ENCODE peak calls at places on chromosome 19, in five cellular contexts. One of them, this sample, is unnamed.

GRCh38 chr19:30044273-30045259 is 102.5 kb downstream of the URI1 start:
- DNase-seq in H7: no peak
- DNase-seq in hepatocyte: no peak
- DNase-seq in heart left ventricle: no peak
- DNase-seq in cardiac muscle cell: no peak
- DNase-seq in this sample: no peak

GRCh38 chr19:799076-799881 is 2.0 kb downstream of the PTBP1 start:
- DNase-seq in cardiac muscle cell: peak; percentile 59
- DNase-seq in hepatocyte: no peak
- DNase-seq in H7: peak; percentile 86
- DNase-seq in heart left ventricle: peak; percentile 21
- DNase-seq in this sample: peak; percentile 65

GRCh38 chr19:55249841-55250240 is 9.0 kb downstream of the PPP6R1 start:
- DNase-seq in hepatocyte: no peak
- DNase-seq in H7: no peak
- DNase-seq in cardiac muscle cell: no peak
- DNase-seq in heart left ventricle: no peak
- DNase-seq in this sample: no peak

GRCh38 chr19:35077411-35078223 is 36.1 kb downstream of the HPN start:
- DNase-seq in cardiac muscle cell: no peak
- DNase-seq in hepatocyte: no peak
- DNase-seq in H7: no peak
- DNase-seq in heart left ventricle: no peak
- DNase-seq in this sample: no peak

GRCh38 chr19:28841531-28841930 is 371.4 kb downstream of the UQCRFS1 start:
- DNase-seq in hepatocyte: no peak
- DNase-seq in H7: no peak
- DNase-seq in cardiac muscle cell: no peak
- DNase-seq in heart left ventricle: no peak
- DNase-seq in this sample: no peak

GRCh38 chr19:14363203-14364097 is 17.8 kb upstream of the ADGRE5 start:
- DNase-seq in hepatocyte: peak; percentile 69
- DNase-seq in H7: peak; percentile 87
- DNase-seq in heart left ventricle: peak; percentile 90
- DNase-seq in cardiac muscle cell: peak; percentile 52
- DNase-seq in this sample: peak; percentile 74

GRCh38 chr19:47613165-47614146 is 4.5 kb downstream of the BICRA start:
- DNase-seq in hepatocyte: peak; percentile 61
- DNase-seq in H7: peak; percentile 79
- DNase-seq in cardiac muscle cell: peak; percentile 60
- DNase-seq in heart left ventricle: no peak
- DNase-seq in this sample: peak; percentile 83

GRCh38 chr19:42561512-42561911 is 33.2 kb downstream of the CEACAM8 start:
- DNase-seq in cardiac muscle cell: no peak
- DNase-seq in heart left ventricle: no peak
- DNase-seq in hepatocyte: no peak
- DNase-seq in H7: no peak
- DNase-seq in this sample: no peak

GRCh38 chr19:35417713-35418534 is 30.1 kb upstream of the FFAR2 start:
- DNase-seq in heart left ventricle: no peak
- DNase-seq in cardiac muscle cell: no peak
- DNase-seq in hepatocyte: no peak
- DNase-seq in H7: no peak
- DNase-seq in this sample: no peak

GRCh38 chr19:52453324-52454094 is at the start of gene ZNF578:
- DNase-seq in cardiac muscle cell: peak; percentile 81
- DNase-seq in hepatocyte: no peak
- DNase-seq in H7: peak; percentile 17
- DNase-seq in heart left ventricle: peak; percentile 88
- DNase-seq in this sample: peak; percentile 82

GRCh38 chr19:33422369-33423180 is 49.1 kb downstream of the CEBPG start:
- DNase-seq in hepatocyte: no peak
- DNase-seq in heart left ventricle: no peak
- DNase-seq in H7: no peak
- DNase-seq in cardiac muscle cell: no peak
- DNase-seq in this sample: no peak

GRCh38 chr19:29681422-29682235 is 16.4 kb downstream of the PLEKHF1 start:
- DNase-seq in heart left ventricle: no peak
- DNase-seq in cardiac muscle cell: no peak
- DNase-seq in hepatocyte: no peak
- DNase-seq in H7: peak; percentile 34
- DNase-seq in this sample: peak; percentile 83

GRCh38 chr19:13463296-13463695 is 43.0 kb downstream of the CACNA1A start:
- DNase-seq in heart left ventricle: no peak
- DNase-seq in cardiac muscle cell: peak; percentile 82
- DNase-seq in hepatocyte: peak; percentile 22
- DNase-seq in H7: peak; percentile 83
- DNase-seq in this sample: peak; percentile 13

GRCh38 chr19:13843104-13843921 is 33.6 kb upstream of the NANOS3 start:
- DNase-seq in cardiac muscle cell: peak; percentile 42
- DNase-seq in H7: peak; percentile 83
- DNase-seq in heart left ventricle: peak; percentile 77
- DNase-seq in hepatocyte: peak; percentile 88
- DNase-seq in this sample: peak; percentile 50

GRCh38 chr19:30212574-30212973 is 159.6 kb upstream of the ZNF536 start:
- DNase-seq in heart left ventricle: no peak
- DNase-seq in H7: no peak
- DNase-seq in cardiac muscle cell: no peak
- DNase-seq in hepatocyte: no peak
- DNase-seq in this sample: no peak

GRCh38 chr19:33785795-33786194 is 10.9 kb upstream of the KCTD15 start:
- DNase-seq in H7: no peak
- DNase-seq in heart left ventricle: no peak
- DNase-seq in hepatocyte: no peak
- DNase-seq in cardiac muscle cell: no peak
- DNase-seq in this sample: peak; percentile 36

GRCh38 chr19:688992-689391 is 6.3 kb downstream of the PRSS57 start:
- DNase-seq in H7: no peak
- DNase-seq in cardiac muscle cell: no peak
- DNase-seq in hepatocyte: no peak
- DNase-seq in heart left ventricle: no peak
- DNase-seq in this sample: no peak

GRCh38 chr19:18659281-18660050 is 22.6 kb downstream of the KLHL26 start:
- DNase-seq in hepatocyte: no peak
- DNase-seq in H7: peak; percentile 70
- DNase-seq in heart left ventricle: peak; percentile 76
- DNase-seq in cardiac muscle cell: no peak
- DNase-seq in this sample: peak; percentile 58

GRCh38 chr19:12786149-12786870 is 5.0 kb upstream of the JUNB start:
- DNase-seq in H7: peak; percentile 61
- DNase-seq in cardiac muscle cell: no peak
- DNase-seq in hepatocyte: no peak
- DNase-seq in heart left ventricle: peak; percentile 70
- DNase-seq in this sample: no peak

GRCh38 chr19:3491396-3492119 is 8.3 kb upstream of the SMIM44 start:
- DNase-seq in hepatocyte: no peak
- DNase-seq in heart left ventricle: no peak
- DNase-seq in H7: no peak
- DNase-seq in cardiac muscle cell: no peak
- DNase-seq in this sample: no peak

GRCh38 chr19:6693056-6693471 is 23.1 kb upstream of the TNFSF14 start:
- DNase-seq in hepatocyte: no peak
- DNase-seq in H7: peak; percentile 80
- DNase-seq in cardiac muscle cell: no peak
- DNase-seq in heart left ventricle: no peak
- DNase-seq in this sample: no peak

GRCh38 chr19:38004505-38005223 is 97.7 kb downstream of the SIPA1L3 start:
- DNase-seq in heart left ventricle: peak; percentile 85
- DNase-seq in hepatocyte: peak; percentile 89
- DNase-seq in cardiac muscle cell: peak; percentile 84
- DNase-seq in H7: peak; percentile 91
- DNase-seq in this sample: peak; percentile 98

GRCh38 chr19:48745208-48745995 is 1.3 kb downstream of the IZUMO1 start:
- DNase-seq in hepatocyte: peak; percentile 68
- DNase-seq in heart left ventricle: peak; percentile 61
- DNase-seq in cardiac muscle cell: peak; percentile 68
- DNase-seq in H7: peak; percentile 82
- DNase-seq in this sample: peak; percentile 54

GRCh38 chr19:34254552-34255432 is at the start of gene GARRE1:
- DNase-seq in cardiac muscle cell: peak; percentile 70
- DNase-seq in heart left ventricle: peak; percentile 68
- DNase-seq in hepatocyte: peak; percentile 75
- DNase-seq in H7: peak; percentile 86
- DNase-seq in this sample: no peak

GRCh38 chr19:55695511-55696290 is 20.7 kb downstream of the EPN1 start:
- DNase-seq in heart left ventricle: no peak
- DNase-seq in cardiac muscle cell: no peak
- DNase-seq in H7: peak; percentile 42
- DNase-seq in hepatocyte: no peak
- DNase-seq in this sample: no peak

GRCh38 chr19:2371656-2372055 is 11.6 kb downstream of the TMPRSS9 start:
- DNase-seq in heart left ventricle: no peak
- DNase-seq in cardiac muscle cell: no peak
- DNase-seq in hepatocyte: no peak
- DNase-seq in H7: no peak
- DNase-seq in this sample: no peak

DNA sequence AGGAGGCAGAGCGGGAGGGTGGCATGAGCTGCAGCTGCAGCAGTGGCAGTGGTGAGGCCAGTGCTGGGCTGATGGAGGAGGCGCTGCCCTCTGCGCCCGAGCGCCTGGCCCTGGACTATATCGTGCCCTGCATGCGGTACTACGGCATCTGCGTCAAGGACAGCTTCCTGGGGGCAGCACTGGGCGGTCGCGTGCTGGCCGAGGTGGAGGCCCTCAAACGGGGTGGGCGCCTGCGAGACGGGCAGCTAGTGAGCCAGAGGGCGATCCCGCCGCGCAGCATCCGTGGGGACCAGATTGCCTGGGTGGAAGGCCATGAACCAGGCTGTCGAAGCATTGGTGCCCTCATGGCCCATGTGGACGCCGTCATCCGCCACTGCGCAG is 2.0 kb downstream of the EGLN2 start:
- DNase-seq in hepatocyte: no peak
- DNase-seq in H7: peak; percentile 25
- DNase-seq in cardiac muscle cell: no peak
- DNase-seq in heart left ventricle: no peak
- DNase-seq in this sample: no peak
- H3K4me3 ChIP-seq in hepatocyte: no peak overlapping the region
- H3K4me3 ChIP-seq in H7: no peak overlapping the region
- H3K4me3 ChIP-seq in cardiac muscle cell: no peak overlapping the region
- H3K4me3 ChIP-seq in heart left ventricle: no peak overlapping the region
- H3K4me3 ChIP-seq in this sample: peak overlapping the region; percentile 86

GRCh38 chr19:46015080-46015960 is 7.5 kb downstream of the PGLYRP1 start:
- DNase-seq in hepatocyte: peak; percentile 83
- DNase-seq in heart left ventricle: peak; percentile 45
- DNase-seq in H7: peak; percentile 99
- DNase-seq in cardiac muscle cell: peak; percentile 77
- DNase-seq in this sample: no peak
- H3K4me3 ChIP-seq in hepatocyte: no peak overlapping the region
- H3K4me3 ChIP-seq in heart left ventricle: no peak overlapping the region
- H3K4me3 ChIP-seq in H7: peak overlapping the region; percentile 45
- H3K4me3 ChIP-seq in cardiac muscle cell: peak overlapping the region; percentile 23
- H3K4me3 ChIP-seq in this sample: no peak overlapping the region

GRCh38 chr19:11031421-11032070 is 57.7 kb upstream of the LDLR start:
- DNase-seq in heart left ventricle: no peak
- DNase-seq in hepatocyte: no peak
- DNase-seq in cardiac muscle cell: no peak
- DNase-seq in H7: no peak
- DNase-seq in this sample: no peak
- H3K4me3 ChIP-seq in heart left ventricle: no peak overlapping the region
- H3K4me3 ChIP-seq in hepatocyte: no peak overlapping the region
- H3K4me3 ChIP-seq in cardiac muscle cell: no peak overlapping the region
- H3K4me3 ChIP-seq in H7: no peak overlapping the region
- H3K4me3 ChIP-seq in this sample: no peak overlapping the region

GRCh38 chr19:41555752-41556151 is 20.2 kb upstream of the CEACAM21 start:
- DNase-seq in cardiac muscle cell: no peak
- DNase-seq in hepatocyte: no peak
- DNase-seq in heart left ventricle: no peak
- DNase-seq in H7: no peak
- DNase-seq in this sample: no peak
- H3K4me3 ChIP-seq in cardiac muscle cell: no peak overlapping the region
- H3K4me3 ChIP-seq in hepatocyte: no peak overlapping the region
- H3K4me3 ChIP-seq in heart left ventricle: no peak overlapping the region
- H3K4me3 ChIP-seq in H7: no peak overlapping the region
- H3K4me3 ChIP-seq in this sample: no peak overlapping the region

GRCh38 chr19:10421981-10422461 is 1.7 kb downstream of the PDE4A start:
- DNase-seq in cardiac muscle cell: no peak
- DNase-seq in H7: peak; percentile 25
- DNase-seq in hepatocyte: peak; percentile 2
- DNase-seq in heart left ventricle: no peak
- DNase-seq in this sample: no peak

GRCh38 chr19:10421240-10421948 is 1.1 kb downstream of the PDE4A start:
- DNase-seq in heart left ventricle: no peak
- DNase-seq in cardiac muscle cell: no peak
- DNase-seq in H7: peak; percentile 43
- DNase-seq in hepatocyte: no peak
- DNase-seq in this sample: no peak

GRCh38 chr19:10422846-10423245 is 2.5 kb downstream of the PDE4A start:
- DNase-seq in H7: peak; percentile 13
- DNase-seq in cardiac muscle cell: no peak
- DNase-seq in heart left ventricle: no peak
- DNase-seq in hepatocyte: no peak
- DNase-seq in this sample: no peak

GRCh38 chr19:10427169-10427568 is 6.8 kb downstream of the PDE4A start:
- DNase-seq in cardiac muscle cell: no peak
- DNase-seq in hepatocyte: no peak
- DNase-seq in heart left ventricle: no peak
- DNase-seq in H7: no peak
- DNase-seq in this sample: no peak

DNA sequence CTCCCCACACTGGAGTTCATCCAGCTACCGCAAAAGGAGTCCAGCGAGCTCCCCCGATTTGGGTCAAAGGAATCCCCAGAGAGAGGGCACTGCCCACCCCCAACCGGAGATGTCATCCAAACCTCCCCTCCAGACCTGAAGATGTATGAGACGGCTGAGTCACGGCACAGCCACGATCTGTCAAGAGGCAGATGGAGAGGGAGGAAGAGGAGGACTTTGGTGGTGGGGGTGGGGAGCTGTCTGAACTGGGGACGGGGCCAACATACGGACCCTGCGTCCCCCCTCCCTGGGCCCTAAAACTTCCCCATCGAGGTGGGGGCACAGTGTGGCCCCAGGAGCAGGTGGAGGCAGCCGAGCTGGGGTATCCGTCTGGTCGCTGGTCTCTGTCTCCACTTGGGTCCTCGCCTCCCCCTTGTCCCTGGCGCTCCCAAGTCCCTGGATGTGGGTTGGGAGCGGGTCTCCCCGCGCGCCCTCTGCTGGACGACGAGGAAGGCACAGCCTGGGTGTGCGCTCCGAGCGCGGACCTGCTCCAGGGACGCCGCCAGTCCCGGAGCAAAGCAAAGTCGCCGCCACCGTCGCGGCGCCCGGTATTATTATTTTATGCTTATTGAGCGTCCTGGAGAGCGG is 3.8 kb downstream of the PDE4A start:
- DNase-seq in heart left ventricle: peak; percentile 83
- DNase-seq in hepatocyte: peak; percentile 84
- DNase-seq in H7: peak; percentile 97
- DNase-seq in cardiac muscle cell: peak; percentile 84
- DNase-seq in this sample: peak; percentile 63
- H3K4me3 ChIP-seq in heart left ventricle: no peak overlapping the region
- H3K4me3 ChIP-seq in hepatocyte: peak overlapping the region; percentile 17
- H3K4me3 ChIP-seq in H7: peak overlapping the region; percentile 24
- H3K4me3 ChIP-seq in cardiac muscle cell: peak overlapping the region; percentile 16
- H3K4me3 ChIP-seq in this sample: peak overlapping the region; percentile 50